ENCODE peak calls at places on chromosomes 16 and 17, in six cellular contexts. One of them, this sample, is unnamed.
A peak's percentile ranks its signal among the peaks of the same experiment; 100 is the strongest.

GRCh38 chr16:16101585-16101984 is 121.7 kb downstream of the ABCC6 start:
- DNase-seq in Peyer's patch: no peak
- DNase-seq in hepatocyte: no peak
- DNase-seq in fibroblast of lung: no peak
- DNase-seq in kidney epithelial cell: no peak
- DNase-seq in HCT116: no peak
- DNase-seq in this sample: no peak

GRCh38 chr17:19762515-19762961 is 14.4 kb upstream of the ALDH3A1 start:
- DNase-seq in Peyer's patch: peak; percentile 75
- DNase-seq in hepatocyte: peak; percentile 84
- DNase-seq in fibroblast of lung: peak; percentile 44
- DNase-seq in kidney epithelial cell: peak; percentile 28
- DNase-seq in HCT116: no peak
- DNase-seq in this sample: peak; percentile 54

GRCh38 chr17:40466298-40466971 is 23.2 kb downstream of the IGFBP4 start:
- DNase-seq in Peyer's patch: no peak
- DNase-seq in hepatocyte: no peak
- DNase-seq in fibroblast of lung: no peak
- DNase-seq in kidney epithelial cell: no peak
- DNase-seq in HCT116: no peak
- DNase-seq in this sample: no peak

GRCh38 chr16:22007509-22008214 is at the start of gene MOSMO:
- DNase-seq in Peyer's patch: peak; percentile 85
- DNase-seq in hepatocyte: peak; percentile 84
- DNase-seq in fibroblast of lung: peak; percentile 67
- DNase-seq in kidney epithelial cell: no peak
- DNase-seq in HCT116: no peak
- DNase-seq in this sample: peak; percentile 64

GRCh38 chr17:79812206-79812968 is 15.5 kb upstream of the CBX8 start:
- DNase-seq in Peyer's patch: no peak
- DNase-seq in hepatocyte: no peak
- DNase-seq in fibroblast of lung: no peak
- DNase-seq in kidney epithelial cell: no peak
- DNase-seq in HCT116: no peak
- DNase-seq in this sample: no peak

GRCh38 chr16:30728904-30729672 is 19.1 kb upstream of the PHKG2 start:
- DNase-seq in Peyer's patch: peak; percentile 90
- DNase-seq in hepatocyte: no peak
- DNase-seq in fibroblast of lung: no peak
- DNase-seq in kidney epithelial cell: no peak
- DNase-seq in HCT116: no peak
- DNase-seq in this sample: no peak

GRCh38 chr17:46090871-46091270 is 91.8 kb downstream of the STH start:
- DNase-seq in Peyer's patch: no peak
- DNase-seq in hepatocyte: no peak
- DNase-seq in fibroblast of lung: no peak
- DNase-seq in kidney epithelial cell: no peak
- DNase-seq in HCT116: no peak
- DNase-seq in this sample: no peak

GRCh38 chr17:63697341-63698286 is 2.3 kb downstream of the LIMD2 start:
- DNase-seq in Peyer's patch: peak; percentile 76
- DNase-seq in hepatocyte: peak; percentile 36
- DNase-seq in fibroblast of lung: no peak
- DNase-seq in kidney epithelial cell: no peak
- DNase-seq in HCT116: peak; percentile 27
- DNase-seq in this sample: peak; percentile 35

GRCh38 chr16:28873543-28874201 is 4.6 kb upstream of the ATP2A1 start:
- DNase-seq in Peyer's patch: no peak
- DNase-seq in hepatocyte: no peak
- DNase-seq in fibroblast of lung: no peak
- DNase-seq in kidney epithelial cell: no peak
- DNase-seq in HCT116: no peak
- DNase-seq in this sample: no peak

GRCh38 chr16:49532243-49532870 is 158.8 kb downstream of the C16orf78 start:
- DNase-seq in Peyer's patch: no peak
- DNase-seq in hepatocyte: no peak
- DNase-seq in fibroblast of lung: no peak
- DNase-seq in kidney epithelial cell: no peak
- DNase-seq in HCT116: no peak
- DNase-seq in this sample: no peak

GRCh38 chr16:983044-984030 is 1.8 kb downstream of the SOX8 start:
- DNase-seq in Peyer's patch: no peak
- DNase-seq in hepatocyte: no peak
- DNase-seq in fibroblast of lung: no peak
- DNase-seq in kidney epithelial cell: no peak
- DNase-seq in HCT116: no peak
- DNase-seq in this sample: no peak

GRCh38 chr16:19083670-19084069 is 16.3 kb downstream of the COQ7 start:
- DNase-seq in Peyer's patch: no peak
- DNase-seq in hepatocyte: no peak
- DNase-seq in fibroblast of lung: no peak
- DNase-seq in kidney epithelial cell: no peak
- DNase-seq in HCT116: no peak
- DNase-seq in this sample: no peak

GRCh38 chr16:19086322-19087199 is 19.1 kb downstream of the COQ7 start:
- DNase-seq in Peyer's patch: peak; percentile 93
- DNase-seq in hepatocyte: peak; percentile 93
- DNase-seq in fibroblast of lung: peak; percentile 97
- DNase-seq in kidney epithelial cell: no peak
- DNase-seq in HCT116: peak; percentile 90
- DNase-seq in this sample: peak; percentile 62

GRCh38 chr16:19084139-19084538 is 16.7 kb downstream of the COQ7 start:
- DNase-seq in Peyer's patch: no peak
- DNase-seq in hepatocyte: no peak
- DNase-seq in fibroblast of lung: no peak
- DNase-seq in kidney epithelial cell: no peak
- DNase-seq in HCT116: no peak
- DNase-seq in this sample: no peak

GRCh38 chr16:19085679-19086200 is 18.3 kb downstream of the COQ7 start:
- DNase-seq in Peyer's patch: no peak
- DNase-seq in hepatocyte: peak; percentile 50
- DNase-seq in fibroblast of lung: peak; percentile 38
- DNase-seq in kidney epithelial cell: no peak
- DNase-seq in HCT116: no peak
- DNase-seq in this sample: no peak

GRCh38 chr16:19084879-19085278 is 17.5 kb downstream of the COQ7 start:
- DNase-seq in Peyer's patch: no peak
- DNase-seq in hepatocyte: no peak
- DNase-seq in fibroblast of lung: no peak
- DNase-seq in kidney epithelial cell: no peak
- DNase-seq in HCT116: no peak
- DNase-seq in this sample: no peak
- TF ChIP-seq CTCF in Peyer's patch: no peak
- TF ChIP-seq CTCF in hepatocyte: no peak
- TF ChIP-seq CTCF in fibroblast of lung: no peak
- TF ChIP-seq CTCF in kidney epithelial cell: no peak
- TF ChIP-seq CTCF in HCT116: no peak
- TF ChIP-seq CTCF in this sample: no peak

DNA sequence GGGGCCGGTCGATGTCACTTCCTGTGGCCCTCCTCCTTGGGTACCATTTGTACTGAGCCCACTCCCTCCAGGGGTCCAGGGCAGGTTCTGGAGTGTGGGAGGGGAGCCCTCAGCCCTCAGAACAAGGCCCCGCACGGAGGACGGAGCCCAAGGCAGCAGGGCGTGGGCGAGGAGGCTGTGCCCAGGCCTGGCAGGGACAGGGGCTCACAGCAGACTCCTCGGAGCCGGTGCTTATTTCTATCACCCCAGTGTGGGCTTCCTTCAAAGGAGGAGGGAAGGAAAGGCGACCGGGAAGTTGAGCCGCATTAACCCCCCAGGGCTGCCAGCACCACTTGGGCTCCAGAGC is 54.0 kb downstream of the ABR start:
- DNase-seq in Peyer's patch: no peak
- DNase-seq in hepatocyte: no peak
- DNase-seq in fibroblast of lung: no peak
- DNase-seq in kidney epithelial cell: no peak
- DNase-seq in HCT116: no peak
- DNase-seq in this sample: no peak
- H3K27me3 ChIP-seq in Peyer's patch: no peaks in the 10 kb centered on the region
- H3K27me3 ChIP-seq in hepatocyte: no peaks in the 10 kb centered on the region
- H3K27me3 ChIP-seq in fibroblast of lung: no peaks in the 10 kb centered on the region
- H3K27me3 ChIP-seq in kidney epithelial cell: no peaks in the 10 kb centered on the region
- H3K27me3 ChIP-seq in HCT116: no peaks in the 10 kb centered on the region
- H3K27me3 ChIP-seq in this sample: peaks cover 7% of the 10 kb centered on the region

GRCh38 chr17:28714281-28714680 is 2.6 kb upstream of the PROCA1 start:
- DNase-seq in Peyer's patch: no peak
- DNase-seq in hepatocyte: no peak
- DNase-seq in fibroblast of lung: no peak
- DNase-seq in kidney epithelial cell: no peak
- DNase-seq in HCT116: no peak
- DNase-seq in this sample: no peak
- TF ChIP-seq CTCF in Peyer's patch: no peak
- TF ChIP-seq CTCF in hepatocyte: no peak
- TF ChIP-seq CTCF in fibroblast of lung: no peak
- TF ChIP-seq CTCF in kidney epithelial cell: no peak
- TF ChIP-seq CTCF in HCT116: no peak
- TF ChIP-seq CTCF in this sample: no peak

GRCh38 chr17:15121426-15121825 is 143.7 kb downstream of the PMP22 start:
- DNase-seq in Peyer's patch: no peak
- DNase-seq in hepatocyte: peak; percentile 15
- DNase-seq in fibroblast of lung: peak; percentile 76
- DNase-seq in kidney epithelial cell: no peak
- DNase-seq in HCT116: no peak
- DNase-seq in this sample: no peak

GRCh38 chr17:15119928-15120327 is 145.2 kb downstream of the PMP22 start:
- DNase-seq in Peyer's patch: no peak
- DNase-seq in hepatocyte: no peak
- DNase-seq in fibroblast of lung: no peak
- DNase-seq in kidney epithelial cell: no peak
- DNase-seq in HCT116: no peak
- DNase-seq in this sample: no peak

GRCh38 chr17:15123593-15124590 is 141.2 kb downstream of the PMP22 start:
- DNase-seq in Peyer's patch: no peak
- DNase-seq in hepatocyte: no peak
- DNase-seq in fibroblast of lung: peak; percentile 62
- DNase-seq in kidney epithelial cell: no peak
- DNase-seq in HCT116: no peak
- DNase-seq in this sample: peak; percentile 17

GRCh38 chr17:15124746-15125145 is 140.4 kb downstream of the PMP22 start:
- DNase-seq in Peyer's patch: no peak
- DNase-seq in hepatocyte: no peak
- DNase-seq in fibroblast of lung: no peak
- DNase-seq in kidney epithelial cell: no peak
- DNase-seq in HCT116: no peak
- DNase-seq in this sample: no peak

DNA sequence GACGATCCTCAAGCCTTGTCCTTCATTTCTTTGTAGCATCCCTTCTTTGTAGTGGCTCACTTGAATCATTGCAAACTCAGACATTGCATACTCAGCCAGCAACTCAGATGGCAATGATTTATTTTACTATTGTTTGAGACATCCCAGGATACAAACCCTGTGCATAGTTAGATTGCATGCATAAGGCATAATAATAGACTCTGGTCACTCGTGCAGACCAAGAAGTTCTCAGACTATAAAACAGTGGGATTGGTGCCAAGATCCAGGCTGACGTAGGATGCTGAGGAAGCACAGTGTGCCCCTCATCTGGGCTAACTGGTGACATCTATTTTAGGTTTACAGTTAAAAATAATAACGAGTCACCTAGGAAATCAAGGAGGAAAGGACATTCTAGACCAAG is 142.3 kb downstream of the PMP22 start:
- DNase-seq in Peyer's patch: no peak
- DNase-seq in hepatocyte: no peak
- DNase-seq in fibroblast of lung: no peak
- DNase-seq in kidney epithelial cell: no peak
- DNase-seq in HCT116: no peak
- DNase-seq in this sample: no peak
- H3K27me3 ChIP-seq in Peyer's patch: no peaks in the 10 kb centered on the region
- H3K27me3 ChIP-seq in hepatocyte: no peaks in the 10 kb centered on the region
- H3K27me3 ChIP-seq in fibroblast of lung: no peaks in the 10 kb centered on the region
- H3K27me3 ChIP-seq in kidney epithelial cell: no peaks in the 10 kb centered on the region
- H3K27me3 ChIP-seq in HCT116: peaks cover 43% of the 10 kb centered on the region
- H3K27me3 ChIP-seq in this sample: no peaks in the 10 kb centered on the region

GRCh38 chr17:18182978-18183333 is 672 bp upstream of the ALKBH5 start:
- DNase-seq in Peyer's patch: peak; percentile 91
- DNase-seq in hepatocyte: peak; percentile 91
- DNase-seq in fibroblast of lung: no peak
- DNase-seq in kidney epithelial cell: no peak
- DNase-seq in HCT116: no peak
- DNase-seq in this sample: peak; percentile 66
- TF ChIP-seq CTCF in Peyer's patch: no peak
- TF ChIP-seq CTCF in hepatocyte: no peak
- TF ChIP-seq CTCF in fibroblast of lung: no peak
- TF ChIP-seq CTCF in kidney epithelial cell: no peak
- TF ChIP-seq CTCF in HCT116: no peak
- TF ChIP-seq CTCF in this sample: no peak